ENCODE peak calls at places on chromosomes 1 and 21, in eight cellular contexts. K is DND-41, I is colonic mucosa, B is AG09309, S is AG10803, T is left lung, J is endothelial cell, H is dorsolateral prefrontal cortex. Q is an unnamed sample.

GRCh38 chr1:247337250-247337746 is 5.6 kb upstream of the ZNF496 start:
- DNase-seq in K (no peak), I (no peak), B (no peak), S (no peak), T (no peak), J (no peak), H (no peak), Q (peak; percentile 46)

GRCh38 chr1:217917277-217917887 is 286.2 kb downstream of the SPATA17 start:
- DNase-seq in K (no peak), I (no peak), B (no peak), S (no peak), T (no peak), J (no peak), H (no peak), Q (no peak)

GRCh38 chr1:30748098-30748698 is 9.4 kb downstream of the LAPTM5 start:
- DNase-seq in K (peak; percentile 21), I (no peak), B (no peak), S (peak; percentile 63), T (no peak), J (no peak), H (no peak), Q (no peak)

GRCh38 chr1:19028110-19028509 is 71.6 kb upstream of the IFFO2 start:
- DNase-seq in K (peak; percentile 14), I (peak; percentile 45), B (no peak), S (no peak), T (no peak), J (no peak), H (no peak), Q (no peak)

GRCh38 chr1:15332952-15333715 is 76.6 kb upstream of the EFHD2 start:
- DNase-seq in K (no peak), I (no peak), B (no peak), S (no peak), T (no peak), J (no peak), H (no peak), Q (no peak)

GRCh38 chr1:24186993-24187790 is at the start of gene IFNLR1:
- DNase-seq in K (peak; percentile 10), I (peak; percentile 86), B (no peak), S (peak; percentile 11), T (peak; percentile 89), J (peak; percentile 44), H (peak; percentile 59), Q (peak; percentile 47)

GRCh38 chr1:159853417-159853816 is 9.0 kb downstream of the VSIG8 start:
- DNase-seq in K (no peak), I (no peak), B (no peak), S (peak; percentile 74), T (no peak), J (no peak), H (no peak), Q (no peak)

GRCh38 chr1:226121587-226122400 is 59.3 kb downstream of the H3-3A start:
- DNase-seq in K (peak; percentile 80), I (peak; percentile 75), B (no peak), S (no peak), T (peak; percentile 95), J (peak; percentile 79), H (no peak), Q (peak; percentile 81)

GRCh38 chr1:7842517-7842916 is 10.3 kb downstream of the UTS2 start:
- DNase-seq in K (no peak), I (no peak), B (no peak), S (no peak), T (no peak), J (no peak), H (no peak), Q (no peak)

GRCh38 chr1:34695580-34695979 is 59.3 kb upstream of the GJB5 start:
- DNase-seq in K (no peak), I (no peak), B (no peak), S (no peak), T (no peak), J (no peak), H (no peak), Q (no peak)

GRCh38 chr1:162541619-162542141 is 19.8 kb upstream of the UAP1 start:
- DNase-seq in K (no peak), I (no peak), B (peak; percentile 96), S (peak; percentile 98), T (no peak), J (no peak), H (no peak), Q (no peak)

GRCh38 chr21:33780631-33781030 is 135.0 kb downstream of the ATP5PO start:
- DNase-seq in K (no peak), I (no peak), B (no peak), S (peak; percentile 52), T (no peak), J (no peak), H (no peak), Q (no peak)

GRCh38 chr21:36835383-36835795 is 131.1 kb downstream of the HLCS start:
- DNase-seq in K (no peak), I (peak; percentile 86), B (no peak), S (peak; percentile 20), T (no peak), J (no peak), H (no peak), Q (no peak)

GRCh38 chr21:37220981-37221664 is 46.0 kb downstream of the VPS26C start:
- DNase-seq in K (peak; percentile 98), I (peak; percentile 95), B (peak; percentile 46), S (peak; percentile 90), T (peak; percentile 100), J (peak; percentile 91), H (peak; percentile 96), Q (peak; percentile 74)

GRCh38 chr21:40120944-40121575 is 253.8 kb downstream of the PCP4 start:
- DNase-seq in K (no peak), I (no peak), B (no peak), S (peak; percentile 8), T (no peak), J (no peak), H (no peak), Q (no peak)

GRCh38 chr1:243903904-243904303 is 53.9 kb upstream of the AKT3 start:
- DNase-seq in K (no peak), I (no peak), B (no peak), S (no peak), T (no peak), J (no peak), H (no peak), Q (no peak)

GRCh38 chr1:166166701-166167394 is at the start of gene FAM78B:
- DNase-seq in K (no peak), I (peak; percentile 81), B (no peak), S (peak; percentile 59), T (peak; percentile 80), J (peak; percentile 52), H (peak; percentile 49), Q (no peak)

GRCh38 chr1:12157366-12158231 is 9.2 kb upstream of the TNFRSF1B start:
- DNase-seq in K (no peak), I (no peak), B (no peak), S (no peak), T (no peak), J (no peak), H (no peak), Q (no peak)

GRCh38 chr21:46599251-46599572 is 5.7 kb downstream of the S100B start:
- DNase-seq in K (no peak), I (no peak), B (peak; percentile 68), S (peak; percentile 87), T (no peak), J (peak; percentile 61), H (peak; percentile 29), Q (no peak)

DNA sequence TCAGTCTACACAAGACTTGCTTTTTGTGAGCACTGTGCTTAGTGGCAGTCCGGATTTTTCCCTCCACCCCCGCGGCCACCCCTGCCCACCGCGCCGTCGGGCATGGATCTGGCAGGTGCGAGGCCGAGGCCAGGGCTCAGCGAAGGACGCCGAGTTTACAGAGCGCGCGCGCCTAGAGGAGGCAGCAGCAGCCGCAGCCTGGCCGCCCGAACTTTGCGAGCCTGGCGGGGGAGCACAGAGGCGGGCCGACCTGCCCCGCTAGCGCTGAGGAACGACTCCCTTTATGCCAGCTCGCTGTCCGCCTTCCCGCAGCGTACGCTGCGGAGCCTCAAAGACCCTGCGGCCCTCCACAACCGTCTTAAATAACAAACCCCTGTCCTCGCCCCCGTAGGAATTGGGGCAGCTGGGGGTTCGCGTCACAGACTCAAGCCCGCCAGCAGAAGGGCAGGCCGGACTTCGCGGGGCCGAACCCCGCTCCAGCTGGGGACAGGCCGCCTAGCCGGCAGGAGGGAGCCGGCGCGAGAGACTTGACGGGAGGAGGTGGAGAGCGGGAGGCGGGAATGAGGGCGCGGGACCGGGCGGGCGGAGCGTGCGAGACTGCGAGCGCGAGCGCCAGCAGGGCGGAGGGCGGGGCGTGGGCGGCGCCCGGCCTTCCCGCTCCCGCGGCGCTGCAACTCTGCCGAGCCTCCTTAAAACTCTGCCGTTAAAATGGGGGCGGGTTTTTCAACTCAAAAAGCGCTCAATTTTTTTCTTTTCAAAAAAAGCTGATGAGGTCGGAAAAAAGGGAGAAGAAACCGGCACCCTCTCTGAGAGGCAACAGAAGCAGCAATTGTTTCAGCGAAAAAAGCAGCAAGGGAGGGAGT is 1.8 kb upstream of the CDKN2C start:
- DNase-seq in K (peak; percentile 94), I (peak; percentile 93), B (peak; percentile 68), S (peak; percentile 94), T (peak; percentile 98), J (peak; percentile 83), H (peak; percentile 79), Q (peak; percentile 66)
- TF ChIP-seq CTCF in K (peak; percentile 50), I (peak; percentile 35), B (peak; percentile 19), S (peak; percentile 34), T (peak; percentile 44), J (no peak), H (no peak), Q (peak; percentile 25)

GRCh38 chr1:984476-984814 is 2.6 kb upstream of the PERM1 start:
- DNase-seq in K (no peak), I (no peak), B (no peak), S (no peak), T (no peak), J (no peak), H (no peak), Q (no peak)
- TF ChIP-seq CTCF in K (no peak), I (no peak), B (no peak), S (no peak), T (no peak), J (no peak), H (peak; percentile 31), Q (peak; percentile 29)

DNA sequence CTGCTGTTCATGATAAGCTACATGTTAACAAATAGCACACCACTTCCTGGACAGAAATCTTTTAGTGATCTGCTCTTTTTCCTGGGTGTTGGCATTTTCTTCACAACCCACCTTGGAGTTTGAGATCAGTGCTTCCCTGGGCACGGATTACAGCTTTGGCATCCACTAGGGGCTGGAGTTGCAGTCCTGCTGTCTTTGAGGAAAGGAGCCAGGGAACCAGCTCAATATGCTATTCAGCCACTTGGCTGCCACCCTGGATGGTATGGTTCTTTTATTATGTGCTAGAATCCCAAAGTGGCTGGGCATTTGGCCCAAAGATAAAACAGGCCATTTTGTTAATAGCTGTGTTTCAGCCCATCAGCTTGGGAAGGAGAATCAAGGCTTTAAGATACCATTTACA is 55.7 kb upstream of the ADAR start:
- DNase-seq in K (no peak), I (no peak), B (no peak), S (no peak), T (no peak), J (no peak), H (no peak), Q (no peak)
- TF ChIP-seq CTCF in K (no peak), I (no peak), B (no peak), S (no peak), T (no peak), J (no peak), H (no peak), Q (no peak)

DNA sequence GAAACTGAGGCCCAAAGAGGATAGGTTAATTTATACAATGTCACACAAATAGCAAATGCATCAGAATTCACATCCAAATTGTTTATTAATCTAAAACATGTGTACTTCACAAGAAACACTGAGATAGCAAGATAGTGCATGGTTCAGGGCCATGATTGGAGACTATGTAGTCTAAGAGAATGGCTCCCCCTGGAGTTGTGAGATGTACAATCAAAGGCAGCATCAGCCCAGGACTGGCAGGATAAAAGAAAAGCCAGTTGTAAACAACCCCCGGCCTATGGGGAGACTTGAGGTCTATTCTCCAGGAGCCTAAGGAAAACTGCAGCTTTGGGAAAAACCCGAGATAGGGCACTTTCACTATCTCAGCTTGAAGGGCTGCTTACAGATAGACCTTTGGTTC is 511.0 kb downstream of the OMA1 start:
- DNase-seq in K (no peak), I (no peak), B (no peak), S (peak; percentile 8), T (no peak), J (peak; percentile 14), H (no peak), Q (no peak)
- TF ChIP-seq CTCF in K (peak; percentile 28), I (no peak), B (no peak), S (peak; percentile 33), T (no peak), J (no peak), H (no peak), Q (no peak)